ENCODE peak calls at places on chromosomes 2 and 18, in six cellular contexts. Q, G, Y, D, B and N are unnamed samples.

GRCh38 chr2:11498126-11498473 is 32.1 kb upstream of the E2F6 start:
- DNase-seq in Q (no peak), G (no peak), Y (no peak), D (no peak), B (no peak), N (no peak)

GRCh38 chr2:3294066-3294465 is 83.6 kb downstream of the EIPR1 start:
- DNase-seq in Q (no peak), G (no peak), Y (no peak), D (peak), B (no peak), N (no peak)

GRCh38 chr2:150732064-150732463 is 244.6 kb upstream of the RND3 start:
- DNase-seq in Q (no peak), G (peak), Y (no peak), D (no peak), B (no peak), N (no peak)

GRCh38 chr18:55485666-55486065 is 102.3 kb downstream of the TCF4 start:
- DNase-seq in Q (no peak), G (peak), Y (no peak), D (no peak), B (no peak), N (no peak)

GRCh38 chr2:96913398-96914202 is 43.7 kb upstream of the SEMA4C start:
- DNase-seq in Q (no peak), G (no peak), Y (no peak), D (no peak), B (peak), N (no peak)

GRCh38 chr2:130337735-130338325 is 4.9 kb upstream of the IMP4 start:
- DNase-seq in Q (no peak), G (no peak), Y (no peak), D (no peak), B (no peak), N (no peak)

GRCh38 chr2:15298769-15299168 is 262.4 kb downstream of the NBAS start:
- DNase-seq in Q (no peak), G (no peak), Y (no peak), D (no peak), B (no peak), N (no peak)

GRCh38 chr2:67997528-67998267 is 65.1 kb downstream of the C1D start:
- DNase-seq in Q (no peak), G (peak), Y (no peak), D (no peak), B (no peak), N (no peak)

GRCh38 chr18:44842588-44843412 is 162.1 kb downstream of the SETBP1 start:
- DNase-seq in Q (no peak), G (no peak), Y (no peak), D (no peak), B (no peak), N (no peak)

GRCh38 chr2:4914551-4914950 is 777.6 kb upstream of the SOX11 start:
- DNase-seq in Q (no peak), G (no peak), Y (no peak), D (no peak), B (no peak), N (no peak)

GRCh38 chr2:10240911-10241610 is 61.6 kb upstream of the HPCAL1 start:
- DNase-seq in Q (no peak), G (no peak), Y (no peak), D (peak), B (no peak), N (peak)

GRCh38 chr18:13437801-13438506 is 219.4 kb downstream of the LDLRAD4 start:
- DNase-seq in Q (no peak), G (no peak), Y (no peak), D (no peak), B (peak), N (no peak)

GRCh38 chr18:32879497-32879896 is 106.7 kb upstream of the KLHL14 start:
- DNase-seq in Q (no peak), G (no peak), Y (peak), D (no peak), B (no peak), N (no peak)

GRCh38 chr2:202034249-202035088 is 814 bp downstream of the FZD7 start:
- DNase-seq in Q (peak), G (no peak), Y (no peak), D (peak), B (peak), N (peak)

GRCh38 chr2:45904931-45905642 is 253.6 kb downstream of the PRKCE start:
- DNase-seq in Q (no peak), G (no peak), Y (no peak), D (no peak), B (no peak), N (no peak)

GRCh38 chr2:162581931-162582330 is 238.0 kb downstream of the GCA start:
- DNase-seq in Q (no peak), G (no peak), Y (no peak), D (no peak), B (no peak), N (no peak)

GRCh38 chr18:7918696-7919095 is 351.6 kb downstream of the PTPRM start:
- DNase-seq in Q (no peak), G (no peak), Y (no peak), D (no peak), B (no peak), N (no peak)

GRCh38 chr2:165428996-165429395 is 40.5 kb upstream of the CSRNP3 start:
- DNase-seq in Q (no peak), G (no peak), Y (no peak), D (no peak), B (no peak), N (no peak)

GRCh38 chr18:5890261-5890605 is 5.1 kb downstream of the TMEM200C start:
- DNase-seq in Q (no peak), G (no peak), Y (no peak), D (no peak), B (no peak), N (peak)

GRCh38 chr2:174846941-174847938 is 83.0 kb upstream of the CHRNA1 start:
- DNase-seq in Q (no peak), G (peak), Y (no peak), D (no peak), B (no peak), N (no peak)

GRCh38 chr2:158457826-158458616 is 1.3 kb downstream of the PKP4 start:
- DNase-seq in Q (peak), G (no peak), Y (peak), D (peak), B (peak), N (peak)

GRCh38 chr2:217054791-217055190 is 194.9 kb upstream of the TNP1 start:
- DNase-seq in Q (no peak), G (no peak), Y (no peak), D (no peak), B (no peak), N (peak)

GRCh38 chr2:147181351-147182029 is 663.3 kb upstream of the ACVR2A start:
- DNase-seq in Q (no peak), G (no peak), Y (no peak), D (no peak), B (no peak), N (no peak)